ENCODE peak calls at places on chromosome 7, in four cellular contexts. R is activated B cell treated with CpG ODN at 0.5 μM for 24 hours, D is fibroblast of mammary gland, A is endothelial cell. O is an unnamed sample.

GRCh38 chr7:155191901-155192478 is 105.7 kb upstream of the INSIG1 start:
- DNase-seq in R (no peak), D (no peak), A (no peak), O (no peak)

GRCh38 chr7:111756687-111757178 is 194.4 kb upstream of the IMMP2L start:
- DNase-seq in R (no peak), D (peak), A (no peak), O (no peak)

GRCh38 chr7:107017965-107018714 is 26.4 kb upstream of the PRKAR2B start:
- DNase-seq in R (no peak), D (no peak), A (no peak), O (no peak)

GRCh38 chr7:155457544-155458316 is at the start of gene EN2:
- DNase-seq in R (no peak), D (no peak), A (no peak), O (no peak)

GRCh38 chr7:47461161-47461560 is 120.8 kb downstream of the TNS3 start:
- DNase-seq in R (no peak), D (peak), A (no peak), O (no peak)

GRCh38 chr7:123876557-123877256 is 31.7 kb downstream of the HYAL4 start:
- DNase-seq in R (no peak), D (no peak), A (no peak), O (no peak)

GRCh38 chr7:143372070-143372469 is 9.1 kb upstream of the ZYX start:
- DNase-seq in R (no peak), D (no peak), A (no peak), O (no peak)

GRCh38 chr7:47757946-47758371 is 176.0 kb upstream of the TNS3 start:
- DNase-seq in R (no peak), D (peak), A (no peak), O (no peak)

GRCh38 chr7:42227523-42227922 is 9.5 kb downstream of the GLI3 start:
- DNase-seq in R (no peak), D (no peak), A (peak), O (no peak)

GRCh38 chr7:45240187-45240776 is 82.7 kb downstream of the RAMP3 start:
- DNase-seq in R (no peak), D (no peak), A (no peak), O (no peak)

GRCh38 chr7:122100021-122100420 is 44.0 kb downstream of the AASS start:
- DNase-seq in R (no peak), D (no peak), A (no peak), O (no peak)

GRCh38 chr7:81648716-81649115 is 121.1 kb downstream of the HGF start:
- DNase-seq in R (no peak), D (no peak), A (no peak), O (no peak)

GRCh38 chr7:88091988-88092675 is 127.7 kb downstream of the SRI start:
- DNase-seq in R (no peak), D (no peak), A (no peak), O (no peak)

GRCh38 chr7:549103-549890 is 29.7 kb upstream of the PDGFA start:
- DNase-seq in R (no peak), D (no peak), A (no peak), O (no peak)

GRCh38 chr7:16579216-16579615 is 52.6 kb downstream of the LRRC72 start:
- DNase-seq in R (no peak), D (no peak), A (no peak), O (no peak)

GRCh38 chr7:141043621-141044020 is 28.9 kb upstream of the MRPS33 start:
- DNase-seq in R (no peak), D (no peak), A (no peak), O (no peak)

GRCh38 chr7:27201231-27202017 is 1.5 kb upstream of the HOXA13 start:
- DNase-seq in R (no peak), D (no peak), A (no peak), O (no peak)

GRCh38 chr7:1100886-1101579 is 13.1 kb downstream of the GPER1 start:
- DNase-seq in R (no peak), D (no peak), A (no peak), O (no peak)

GRCh38 chr7:136911362-136911761 is 42.9 kb downstream of the CHRM2 start:
- DNase-seq in R (no peak), D (no peak), A (no peak), O (no peak)

GRCh38 chr7:75054744-75055527 is 18.7 kb downstream of the RCC1L start:
- DNase-seq in R (no peak), D (peak), A (no peak), O (no peak)

GRCh38 chr7:109763611-109764010 is 1193.9 kb downstream of the DNAJB9 start:
- DNase-seq in R (no peak), D (peak), A (no peak), O (no peak)

GRCh38 chr7:99739699-99740572 is 4.9 kb upstream of the CYP3A7 start:
- DNase-seq in R (no peak), D (no peak), A (no peak), O (no peak)

GRCh38 chr7:24318326-24318725 is 34.3 kb downstream of the NPY start:
- DNase-seq in R (no peak), D (no peak), A (peak), O (no peak)

GRCh38 chr7:66847879-66848810 is 72.9 kb upstream of the TMEM248 start:
- DNase-seq in R (no peak), D (peak), A (no peak), O (no peak)

GRCh38 chr7:125695631-125696030 is 766.0 kb upstream of the POT1 start:
- DNase-seq in R (no peak), D (no peak), A (no peak), O (no peak)

GRCh38 chr7:92460510-92460909 is 13.2 kb downstream of the GATAD1 start:
- DNase-seq in R (no peak), D (no peak), A (no peak), O (no peak)

GRCh38 chr7:33762153-33762902 is 143.0 kb upstream of the BMPER start:
- DNase-seq in R (no peak), D (peak), A (no peak), O (no peak)

GRCh38 chr7:29796181-29796580 is 10.1 kb upstream of the WIPF3 start:
- DNase-seq in R (no peak), D (no peak), A (no peak), O (no peak)

GRCh38 chr7:114334992-114335391 is 79.6 kb upstream of the FOXP2 start:
- DNase-seq in R (no peak), D (no peak), A (no peak), O (no peak)
- TF ChIP-seq CTCF in R (no peak), D (no peak), A (no peak), O (no peak)

GRCh38 chr7:38330861-38331709 is 57.6 kb upstream of the TARP start:
- DNase-seq in R (no peak), D (no peak), A (no peak), O (no peak)
- TF ChIP-seq CTCF in R (no peak), D (peak), A (no peak), O (peak)

GRCh38 chr7:108118959-108119358 is 11.2 kb downstream of the LAMB4 start:
- DNase-seq in R (no peak), D (no peak), A (no peak), O (no peak)
- TF ChIP-seq CTCF in R (no peak), D (peak), A (peak), O (peak)

DNA sequence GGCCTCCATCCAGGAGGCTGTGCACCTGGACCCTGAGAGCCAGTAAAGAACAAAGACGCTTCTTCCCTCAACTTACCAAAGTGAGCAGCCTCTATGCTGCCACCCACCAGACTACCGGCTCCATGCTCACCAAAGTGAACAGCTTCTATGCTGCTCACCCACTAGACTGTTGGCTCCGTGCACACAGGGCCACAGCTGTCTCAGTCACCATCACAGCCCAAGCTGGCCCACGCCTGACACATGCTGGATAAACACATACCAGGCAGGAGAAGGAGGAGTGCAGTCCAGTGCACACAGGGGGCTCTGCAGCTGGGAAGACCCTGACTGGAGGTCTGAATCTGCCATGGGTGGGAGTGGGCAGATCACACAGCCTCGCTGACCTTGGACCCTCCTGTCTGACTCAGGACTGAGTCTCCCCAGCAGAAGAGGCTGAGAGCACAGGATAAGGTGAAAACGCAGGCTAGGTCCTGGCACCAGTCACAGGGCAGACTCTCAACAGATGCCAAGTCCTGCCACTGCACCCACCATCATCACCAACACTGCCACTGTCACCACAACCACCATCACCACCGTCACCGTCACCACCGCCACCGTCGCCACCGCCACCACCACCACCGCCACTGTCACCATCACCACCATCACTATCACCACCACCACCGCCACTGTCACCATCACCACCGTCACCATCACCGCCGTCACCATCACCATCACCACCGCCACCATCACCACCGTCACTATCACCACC is 130.9 kb downstream of the MAD1L1 start:
- DNase-seq in R (no peak), D (no peak), A (no peak), O (no peak)
- TF ChIP-seq CTCF in R (no peak), D (no peak), A (no peak), O (no peak)

GRCh38 chr7:105979405-105979804 is 16.3 kb downstream of the CDHR3 start:
- DNase-seq in R (no peak), D (no peak), A (no peak), O (no peak)

GRCh38 chr7:105978974-105979373 is 15.9 kb downstream of the CDHR3 start:
- DNase-seq in R (no peak), D (no peak), A (no peak), O (no peak)

GRCh38 chr7:105978035-105978434 is 15.0 kb downstream of the CDHR3 start:
- DNase-seq in R (no peak), D (no peak), A (no peak), O (no peak)

GRCh38 chr7:105975770-105976428 is 12.8 kb downstream of the CDHR3 start:
- DNase-seq in R (no peak), D (no peak), A (no peak), O (no peak)

GRCh38 chr7:105976868-105977267 is 13.8 kb downstream of the CDHR3 start:
- DNase-seq in R (no peak), D (no peak), A (no peak), O (no peak)
- TF ChIP-seq CTCF in R (no peak), D (no peak), A (no peak), O (no peak)

GRCh38 chr7:11331128-11332102 is 357.7 kb downstream of the PHF14 start:
- DNase-seq in R (no peak), D (no peak), A (no peak), O (no peak)
- TF ChIP-seq CTCF in R (no peak), D (no peak), A (no peak), O (no peak)

DNA sequence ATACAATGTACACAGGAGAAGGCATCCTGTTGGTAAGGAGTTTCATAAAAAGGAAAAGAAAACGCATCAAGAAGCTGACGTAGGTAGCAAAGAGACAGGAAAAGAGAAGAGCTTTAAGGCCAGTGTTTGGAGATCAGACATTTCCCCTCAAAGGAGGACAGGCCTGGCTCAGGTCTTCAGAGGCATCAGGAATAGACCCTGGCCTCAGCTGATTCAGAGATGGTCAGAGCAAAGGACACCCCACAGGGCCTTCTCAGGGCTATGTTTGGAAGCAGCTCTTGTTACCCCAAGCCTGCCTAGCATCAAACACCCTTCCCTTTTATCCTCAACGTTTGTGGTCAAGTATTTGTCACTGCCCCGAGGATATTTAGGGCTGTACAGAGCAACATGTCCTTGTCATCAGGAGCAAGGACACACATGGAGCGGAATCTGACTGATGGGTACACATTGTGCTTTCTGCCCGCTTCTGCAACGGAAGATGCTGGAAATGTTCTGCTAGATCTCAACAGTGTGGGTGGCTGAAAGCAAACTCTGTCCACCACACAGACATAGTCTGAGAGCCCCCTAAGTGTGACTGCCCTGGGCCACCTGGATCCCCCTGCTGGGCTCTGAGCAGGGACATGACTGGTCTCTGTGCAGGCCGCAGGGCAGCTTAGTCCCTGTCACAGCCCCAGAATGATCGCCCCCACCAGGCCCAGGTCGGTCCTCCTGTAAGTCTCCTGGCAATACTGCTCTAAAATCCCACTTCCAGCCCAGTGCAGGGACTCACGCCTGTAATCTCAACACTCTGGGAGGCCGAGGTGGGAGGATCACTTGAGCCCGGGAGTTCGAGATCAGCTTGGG is 1.0 kb upstream of the ZDHHC4 start:
- DNase-seq in R (no peak), D (no peak), A (no peak), O (no peak)
- TF ChIP-seq CTCF in R (no peak), D (no peak), A (no peak), O (no peak)

GRCh38 chr7:128699895-128700294 is 27.8 kb downstream of the GARIN1A start:
- DNase-seq in R (no peak), D (no peak), A (no peak), O (no peak)

GRCh38 chr7:128701062-128701785 is 29.1 kb downstream of the GARIN1A start:
- DNase-seq in R (no peak), D (no peak), A (no peak), O (no peak)

GRCh38 chr7:128699196-128699712 is 27.2 kb downstream of the GARIN1A start:
- DNase-seq in R (no peak), D (no peak), A (no peak), O (no peak)

GRCh38 chr7:128694742-128695141 is 22.6 kb downstream of the GARIN1A start:
- DNase-seq in R (no peak), D (no peak), A (no peak), O (no peak)

DNA sequence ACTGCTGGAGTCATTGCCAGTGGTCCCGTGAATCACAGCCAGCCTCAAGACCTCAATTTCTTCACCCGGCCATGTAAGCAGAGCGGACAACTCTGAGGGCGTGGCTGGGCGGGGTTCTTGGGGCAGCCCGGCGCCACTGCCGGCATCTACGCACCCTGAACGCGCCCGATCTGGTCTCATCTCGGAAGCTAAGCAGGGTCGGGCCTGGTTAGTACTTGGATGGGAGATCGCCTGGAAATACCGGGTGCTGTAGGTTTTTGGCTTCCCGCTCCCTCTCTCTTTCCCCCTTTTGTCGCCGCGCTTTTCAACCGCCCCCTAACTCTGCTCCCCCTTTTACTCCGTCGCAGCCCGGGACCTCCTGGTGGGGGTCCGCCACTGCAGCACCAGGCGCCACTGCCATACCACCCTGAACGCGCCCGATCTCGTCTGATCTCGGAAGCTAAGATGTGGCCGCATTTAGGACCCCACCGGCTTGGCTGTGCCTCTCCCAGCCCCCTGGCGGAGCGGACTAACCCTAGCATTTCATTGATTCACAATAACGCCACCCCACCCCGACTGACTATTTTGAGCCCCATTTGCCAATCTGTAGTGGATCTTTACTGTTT is 25.3 kb downstream of the GARIN1A start:
- DNase-seq in R (peak), D (peak), A (peak), O (no peak)
- TF ChIP-seq CTCF in R (no peak), D (peak), A (no peak), O (peak)

O was measured in progenitor cell of endocrine pancreas.